ENCODE peak calls at places on chromosomes 11 and 22, in five cellular contexts. C is H4; B is activated CD8-positive, alpha-beta memory T cell treated with anti-CD3 and anti-CD28 coated beads for 24 hours; J is tibial nerve; Y is brain microvascular endothelial cell. G is an unnamed sample.

GRCh38 chr11:64251986-64252837 is 882 bp downstream of the PLCB3 start:
- DNase-seq in C (no peak), B (peak), J (no peak), Y (no peak), G (peak)

GRCh38 chr11:45185228-45185729 is 38.8 kb downstream of the PRDM11 start:
- DNase-seq in C (no peak), B (no peak), J (no peak), Y (no peak), G (no peak)

GRCh38 chr11:2693271-2693833 is 6.4 kb downstream of the KCNQ1OT1 start:
- DNase-seq in C (no peak), B (no peak), J (no peak), Y (no peak), G (peak)

GRCh38 chr11:73374130-73374529 is 2.1 kb upstream of the RELT start:
- DNase-seq in C (no peak), B (no peak), J (no peak), Y (no peak), G (no peak)

GRCh38 chr11:45285289-45285828 is 782 bp downstream of the SYT13 start:
- DNase-seq in C (no peak), B (peak), J (no peak), Y (no peak), G (no peak)

GRCh38 chr11:94694309-94695060 is 73.7 kb upstream of the AMOTL1 start:
- DNase-seq in C (no peak), B (no peak), J (no peak), Y (no peak), G (no peak)

GRCh38 chr11:73320786-73321325 is 12.8 kb downstream of the ARHGEF17 start:
- DNase-seq in C (no peak), B (no peak), J (no peak), Y (no peak), G (peak)

GRCh38 chr11:46183819-46184218 is 62.6 kb upstream of the PHF21A start:
- DNase-seq in C (no peak), B (no peak), J (no peak), Y (peak), G (no peak)

GRCh38 chr11:130999992-131000770 is 83.9 kb upstream of the SNX19 start:
- DNase-seq in C (peak), B (no peak), J (no peak), Y (peak), G (no peak)

GRCh38 chr11:12276356-12276755 is 101.0 kb upstream of the PARVA start:
- DNase-seq in C (no peak), B (no peak), J (no peak), Y (no peak), G (no peak)

GRCh38 chr22:49617866-49618688 is 209.6 kb downstream of the BRD1 start:
- DNase-seq in C (no peak), B (no peak), J (no peak), Y (no peak), G (no peak)

G was measured in uterus.